ENCODE peak calls at places on chromosomes 7 and 10, in six cellular contexts. One of them, this sample, is unnamed.

GRCh38 chr10:22825841-22826240 is 102.0 kb upstream of the ARMC3 start:
- DNase-seq in retinal pigment epithelial cell: no peak
- DNase-seq in uterus: no peak
- DNase-seq in body of pancreas: no peak
- DNase-seq in SK-N-SH: peak; percentile 19
- DNase-seq in cardiac fibroblast: no peak
- DNase-seq in this sample: no peak

GRCh38 chr7:35035511-35035921 is 1.8 kb downstream of the DPY19L1 start:
- DNase-seq in retinal pigment epithelial cell: no peak
- DNase-seq in uterus: no peak
- DNase-seq in body of pancreas: peak; percentile 10
- DNase-seq in SK-N-SH: no peak
- DNase-seq in cardiac fibroblast: peak; percentile 55
- DNase-seq in this sample: peak; percentile 32

GRCh38 chr7:100065452-100066186 is 15.9 kb downstream of the ZNF3 start:
- DNase-seq in retinal pigment epithelial cell: no peak
- DNase-seq in uterus: peak; percentile 59
- DNase-seq in body of pancreas: peak; percentile 35
- DNase-seq in SK-N-SH: peak; percentile 65
- DNase-seq in cardiac fibroblast: peak; percentile 92
- DNase-seq in this sample: peak; percentile 89

GRCh38 chr10:119654540-119654939 is 3.4 kb downstream of the BAG3 start:
- DNase-seq in retinal pigment epithelial cell: no peak
- DNase-seq in uterus: peak; percentile 55
- DNase-seq in body of pancreas: peak; percentile 49
- DNase-seq in SK-N-SH: no peak
- DNase-seq in cardiac fibroblast: peak; percentile 50
- DNase-seq in this sample: no peak

GRCh38 chr7:46145412-46145811 is 224.3 kb upstream of the IGFBP3 start:
- DNase-seq in retinal pigment epithelial cell: peak; percentile 97
- DNase-seq in uterus: peak; percentile 37
- DNase-seq in body of pancreas: peak; percentile 70
- DNase-seq in SK-N-SH: no peak
- DNase-seq in cardiac fibroblast: peak; percentile 98
- DNase-seq in this sample: peak; percentile 100

GRCh38 chr10:70158113-70158512 is 11.6 kb upstream of the TYSND1 start:
- DNase-seq in retinal pigment epithelial cell: no peak
- DNase-seq in uterus: no peak
- DNase-seq in body of pancreas: no peak
- DNase-seq in SK-N-SH: no peak
- DNase-seq in cardiac fibroblast: peak; percentile 67
- DNase-seq in this sample: peak; percentile 6

GRCh38 chr10:23405540-23405939 is 33.3 kb upstream of the OTUD1 start:
- DNase-seq in retinal pigment epithelial cell: no peak
- DNase-seq in uterus: no peak
- DNase-seq in body of pancreas: no peak
- DNase-seq in SK-N-SH: no peak
- DNase-seq in cardiac fibroblast: peak; percentile 83
- DNase-seq in this sample: no peak

GRCh38 chr7:27576360-27576944 is 86.2 kb downstream of the HIBADH start:
- DNase-seq in retinal pigment epithelial cell: no peak
- DNase-seq in uterus: no peak
- DNase-seq in body of pancreas: no peak
- DNase-seq in SK-N-SH: peak; percentile 41
- DNase-seq in cardiac fibroblast: peak; percentile 63
- DNase-seq in this sample: peak; percentile 35

GRCh38 chr10:111410740-111411139 is 333.9 kb downstream of the ADRA2A start:
- DNase-seq in retinal pigment epithelial cell: no peak
- DNase-seq in uterus: no peak
- DNase-seq in body of pancreas: no peak
- DNase-seq in SK-N-SH: no peak
- DNase-seq in cardiac fibroblast: no peak
- DNase-seq in this sample: peak; percentile 67

GRCh38 chr10:97058521-97058920 is 127.2 kb downstream of the SLIT1 start:
- DNase-seq in retinal pigment epithelial cell: no peak
- DNase-seq in uterus: no peak
- DNase-seq in body of pancreas: no peak
- DNase-seq in SK-N-SH: no peak
- DNase-seq in cardiac fibroblast: no peak
- DNase-seq in this sample: no peak

GRCh38 chr7:49400891-49401550 is 372.4 kb upstream of the VWC2 start:
- DNase-seq in retinal pigment epithelial cell: no peak
- DNase-seq in uterus: no peak
- DNase-seq in body of pancreas: no peak
- DNase-seq in SK-N-SH: no peak
- DNase-seq in cardiac fibroblast: no peak
- DNase-seq in this sample: no peak

GRCh38 chr10:95837783-95838182 is 70.0 kb upstream of the CC2D2B start:
- DNase-seq in retinal pigment epithelial cell: no peak
- DNase-seq in uterus: no peak
- DNase-seq in body of pancreas: peak; percentile 46
- DNase-seq in SK-N-SH: no peak
- DNase-seq in cardiac fibroblast: no peak
- DNase-seq in this sample: no peak

GRCh38 chr10:97372233-97372875 is 28.8 kb downstream of the RRP12 start:
- DNase-seq in retinal pigment epithelial cell: no peak
- DNase-seq in uterus: no peak
- DNase-seq in body of pancreas: no peak
- DNase-seq in SK-N-SH: no peak
- DNase-seq in cardiac fibroblast: no peak
- DNase-seq in this sample: no peak

GRCh38 chr7:2616973-2617709 is 14.6 kb upstream of the TTYH3 start:
- DNase-seq in retinal pigment epithelial cell: no peak
- DNase-seq in uterus: no peak
- DNase-seq in body of pancreas: no peak
- DNase-seq in SK-N-SH: no peak
- DNase-seq in cardiac fibroblast: no peak
- DNase-seq in this sample: no peak

GRCh38 chr10:109984013-109984412 is 23.8 kb upstream of the ADD3 start:
- DNase-seq in retinal pigment epithelial cell: no peak
- DNase-seq in uterus: no peak
- DNase-seq in body of pancreas: no peak
- DNase-seq in SK-N-SH: no peak
- DNase-seq in cardiac fibroblast: no peak
- DNase-seq in this sample: no peak

DNA sequence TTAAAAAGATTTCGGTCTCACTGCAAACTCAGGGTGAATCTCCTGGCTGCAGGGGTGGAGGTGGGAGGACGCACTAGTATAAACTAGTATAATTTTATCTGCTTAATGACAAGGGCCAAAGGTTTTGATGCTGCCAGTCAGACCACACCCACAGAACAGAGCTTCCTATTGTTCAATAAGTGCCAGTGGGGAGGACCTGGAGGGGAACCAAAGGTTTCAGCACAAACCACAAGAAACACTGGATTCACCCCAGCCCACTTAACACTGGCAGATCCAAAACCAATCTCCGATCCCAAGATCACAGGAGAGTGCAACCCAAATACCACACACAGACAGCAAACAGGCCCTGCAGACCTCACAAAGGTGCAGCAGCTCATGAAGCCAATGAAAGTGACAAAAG is 6.6 kb downstream of the VOPP1 start:
- DNase-seq in retinal pigment epithelial cell: no peak
- DNase-seq in uterus: no peak
- DNase-seq in body of pancreas: no peak
- DNase-seq in SK-N-SH: no peak
- DNase-seq in cardiac fibroblast: no peak
- DNase-seq in this sample: peak; percentile 20
- H3K4me3 ChIP-seq in retinal pigment epithelial cell: no peak overlapping the region
- H3K4me3 ChIP-seq in uterus: no peak overlapping the region
- H3K4me3 ChIP-seq in body of pancreas: no peak overlapping the region
- H3K4me3 ChIP-seq in SK-N-SH: no peak overlapping the region
- H3K4me3 ChIP-seq in cardiac fibroblast: no peak overlapping the region
- H3K4me3 ChIP-seq in this sample: no peak overlapping the region

DNA sequence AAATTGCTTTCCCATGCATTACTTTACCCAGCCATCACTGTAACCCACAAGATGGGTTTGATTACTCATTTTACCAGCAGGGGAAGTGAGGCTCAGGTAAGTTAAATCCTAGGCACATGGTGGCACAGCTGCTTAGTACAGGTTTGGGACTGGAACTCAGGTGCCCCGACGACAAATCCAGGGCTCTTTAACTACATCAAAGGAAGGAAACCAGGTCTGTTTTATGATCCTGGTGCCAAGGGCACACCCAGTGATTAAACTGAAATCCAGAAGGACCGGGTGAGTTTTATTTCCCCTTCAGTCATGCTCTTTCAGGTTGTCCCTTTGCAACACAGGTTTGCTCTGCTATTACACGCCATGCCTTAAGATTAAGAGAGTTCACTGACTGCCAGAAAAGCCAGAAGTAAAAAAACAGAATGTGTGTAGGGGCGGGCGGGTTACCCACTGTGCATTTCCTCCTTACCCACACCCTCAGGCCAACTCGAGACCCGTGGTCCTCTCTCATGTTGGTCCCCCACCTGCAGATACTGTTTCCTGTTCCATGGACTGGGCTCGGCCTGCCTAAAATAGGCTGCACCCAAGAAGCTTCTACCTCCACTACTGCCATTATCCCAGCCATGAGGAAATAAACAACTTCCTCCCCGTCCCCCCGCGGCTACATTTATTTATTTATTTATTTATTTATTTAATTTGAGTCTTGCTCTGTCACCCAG is 55.2 kb upstream of the KDM7A start:
- DNase-seq in retinal pigment epithelial cell: no peak
- DNase-seq in uterus: no peak
- DNase-seq in body of pancreas: no peak
- DNase-seq in SK-N-SH: no peak
- DNase-seq in cardiac fibroblast: no peak
- DNase-seq in this sample: no peak
- H3K4me3 ChIP-seq in retinal pigment epithelial cell: peak overlapping the region; percentile 48
- H3K4me3 ChIP-seq in uterus: no peak overlapping the region
- H3K4me3 ChIP-seq in body of pancreas: no peak overlapping the region
- H3K4me3 ChIP-seq in SK-N-SH: peak overlapping the region; percentile 56
- H3K4me3 ChIP-seq in cardiac fibroblast: no peak overlapping the region
- H3K4me3 ChIP-seq in this sample: no peak overlapping the region

DNA sequence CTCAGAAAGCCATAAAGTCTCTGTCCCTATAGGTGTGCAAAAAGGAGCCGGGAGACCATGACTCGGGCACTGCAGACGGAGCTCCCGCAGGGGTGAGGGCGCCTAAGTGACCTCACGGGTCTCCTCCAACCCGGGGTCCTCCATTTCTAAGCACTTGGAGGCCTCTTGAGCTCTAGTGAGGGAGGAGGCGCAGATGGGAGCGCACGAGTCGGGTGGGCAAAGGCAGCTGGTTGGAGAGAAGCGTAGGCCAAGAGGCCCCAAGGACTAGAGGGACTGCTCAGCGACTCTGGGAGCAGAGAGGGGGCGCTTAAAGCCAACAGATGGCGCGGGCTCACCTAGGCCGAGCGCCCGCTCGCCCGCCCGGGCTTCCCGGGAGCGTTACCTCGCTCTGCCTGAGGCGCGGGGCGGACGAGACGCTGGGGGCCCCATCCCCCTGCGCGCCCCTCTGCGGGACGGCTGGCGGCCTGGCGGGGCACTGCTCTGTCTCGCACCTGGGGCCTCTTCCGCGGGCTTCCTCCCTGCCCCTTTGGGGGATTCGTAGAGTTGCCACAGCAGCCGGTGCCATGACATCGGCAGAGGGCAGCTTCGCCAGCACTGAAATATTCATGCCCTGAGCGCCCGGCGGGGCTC is 521 bp upstream of the CDH23 start:
- DNase-seq in retinal pigment epithelial cell: peak; percentile 7
- DNase-seq in uterus: peak; percentile 64
- DNase-seq in body of pancreas: peak; percentile 64
- DNase-seq in SK-N-SH: peak; percentile 90
- DNase-seq in cardiac fibroblast: peak; percentile 19
- DNase-seq in this sample: no peak
- H3K4me3 ChIP-seq in retinal pigment epithelial cell: peak overlapping the region; percentile 15
- H3K4me3 ChIP-seq in uterus: peak overlapping the region; percentile 37
- H3K4me3 ChIP-seq in body of pancreas: no peak overlapping the region
- H3K4me3 ChIP-seq in SK-N-SH: peak overlapping the region; percentile 41
- H3K4me3 ChIP-seq in cardiac fibroblast: no peak overlapping the region
- H3K4me3 ChIP-seq in this sample: no peak overlapping the region

GRCh38 chr7:22853138-22853537 is 30.5 kb upstream of the TOMM7 start:
- DNase-seq in retinal pigment epithelial cell: no peak
- DNase-seq in uterus: no peak
- DNase-seq in body of pancreas: no peak
- DNase-seq in SK-N-SH: no peak
- DNase-seq in cardiac fibroblast: no peak
- DNase-seq in this sample: no peak
- H3K4me3 ChIP-seq in retinal pigment epithelial cell: no peak overlapping the region
- H3K4me3 ChIP-seq in uterus: no peak overlapping the region
- H3K4me3 ChIP-seq in body of pancreas: no peak overlapping the region
- H3K4me3 ChIP-seq in SK-N-SH: no peak overlapping the region
- H3K4me3 ChIP-seq in cardiac fibroblast: no peak overlapping the region
- H3K4me3 ChIP-seq in this sample: no peak overlapping the region

GRCh38 chr7:22074961-22075360 is 129.3 kb upstream of the CDCA7L start:
- DNase-seq in retinal pigment epithelial cell: no peak
- DNase-seq in uterus: no peak
- DNase-seq in body of pancreas: no peak
- DNase-seq in SK-N-SH: no peak
- DNase-seq in cardiac fibroblast: no peak
- DNase-seq in this sample: no peak
- H3K4me3 ChIP-seq in retinal pigment epithelial cell: no peak overlapping the region
- H3K4me3 ChIP-seq in uterus: no peak overlapping the region
- H3K4me3 ChIP-seq in body of pancreas: no peak overlapping the region
- H3K4me3 ChIP-seq in SK-N-SH: no peak overlapping the region
- H3K4me3 ChIP-seq in cardiac fibroblast: no peak overlapping the region
- H3K4me3 ChIP-seq in this sample: no peak overlapping the region

DNA sequence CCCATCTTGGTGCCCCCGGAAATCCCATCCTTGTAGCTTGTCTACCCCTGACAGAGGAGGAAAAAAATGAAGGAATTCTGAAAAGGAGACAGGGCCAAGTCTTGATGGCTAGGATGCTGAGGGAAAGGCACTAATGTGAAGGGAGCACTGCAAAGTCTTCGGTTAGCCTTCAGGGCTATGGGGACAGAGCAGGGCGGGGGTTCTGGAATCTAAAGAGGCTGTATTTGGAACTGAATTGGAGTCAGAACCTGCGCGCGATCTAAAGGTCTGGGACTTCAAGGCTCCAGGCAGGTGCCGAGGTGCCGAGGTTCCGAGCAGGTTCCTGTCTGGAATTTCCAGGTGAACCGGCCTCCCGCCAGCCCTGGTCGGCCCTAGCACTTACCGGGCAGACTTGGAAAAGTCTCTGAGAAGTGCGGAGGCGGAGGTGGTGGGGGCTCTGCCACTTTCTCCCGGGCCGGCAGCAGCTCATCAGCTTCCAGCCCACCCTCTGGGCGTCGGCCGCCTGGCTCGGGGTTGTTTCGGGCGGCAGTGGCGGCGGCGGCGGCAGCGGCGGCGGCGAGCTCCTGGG is 781 bp downstream of the GBX1 start:
- DNase-seq in retinal pigment epithelial cell: no peak
- DNase-seq in uterus: no peak
- DNase-seq in body of pancreas: no peak
- DNase-seq in SK-N-SH: no peak
- DNase-seq in cardiac fibroblast: no peak
- DNase-seq in this sample: no peak
- H3K4me3 ChIP-seq in retinal pigment epithelial cell: no peak overlapping the region
- H3K4me3 ChIP-seq in uterus: no peak overlapping the region
- H3K4me3 ChIP-seq in body of pancreas: peak overlapping the region; percentile 15
- H3K4me3 ChIP-seq in SK-N-SH: peak overlapping the region; percentile 41
- H3K4me3 ChIP-seq in cardiac fibroblast: no peak overlapping the region
- H3K4me3 ChIP-seq in this sample: no peak overlapping the region

GRCh38 chr7:105304040-105304895 is 84.5 kb downstream of the SRPK2 start:
- DNase-seq in retinal pigment epithelial cell: no peak
- DNase-seq in uterus: no peak
- DNase-seq in body of pancreas: no peak
- DNase-seq in SK-N-SH: no peak
- DNase-seq in cardiac fibroblast: peak; percentile 43
- DNase-seq in this sample: peak; percentile 49
- H3K4me3 ChIP-seq in retinal pigment epithelial cell: no peak overlapping the region
- H3K4me3 ChIP-seq in uterus: no peak overlapping the region
- H3K4me3 ChIP-seq in body of pancreas: no peak overlapping the region
- H3K4me3 ChIP-seq in SK-N-SH: no peak overlapping the region
- H3K4me3 ChIP-seq in cardiac fibroblast: no peak overlapping the region
- H3K4me3 ChIP-seq in this sample: no peak overlapping the region

GRCh38 chr10:72248477-72249151 is 25.1 kb upstream of the DDIT4 start:
- DNase-seq in retinal pigment epithelial cell: no peak
- DNase-seq in uterus: peak; percentile 91
- DNase-seq in body of pancreas: peak; percentile 95
- DNase-seq in SK-N-SH: peak; percentile 35
- DNase-seq in cardiac fibroblast: peak; percentile 87
- DNase-seq in this sample: no peak
- H3K4me3 ChIP-seq in retinal pigment epithelial cell: no peak overlapping the region
- H3K4me3 ChIP-seq in uterus: peak overlapping the region; percentile 10
- H3K4me3 ChIP-seq in body of pancreas: no peak overlapping the region
- H3K4me3 ChIP-seq in SK-N-SH: no peak overlapping the region
- H3K4me3 ChIP-seq in cardiac fibroblast: peak overlapping the region; percentile 25
- H3K4me3 ChIP-seq in this sample: peak overlapping the region; percentile 8

This sample was measured in AG10803.